ENCODE peak calls at places on chromosomes 16 and 17, in nine cellular contexts. K is A549, B is GM10248, Q is CD14-positive monocyte, T is astrocyte of the spinal cord, U is ascending aorta, R is B cell, J is left lung, M is endothelial cell. O is an unnamed sample.

GRCh38 chr16:22353188-22353919 is 21.1 kb downstream of the CDR2 start:
- DNase-seq in K (peak), T (peak), R (no peak), M (no peak), J (no peak), U (no peak), Q (peak), B (peak), O (peak)

GRCh38 chr17:60804831-60805230 is 127.2 kb downstream of the BCAS3 start:
- DNase-seq in B (no peak), M (no peak), U (no peak), J (no peak), Q (no peak), K (no peak), R (no peak), T (no peak), O (no peak)

GRCh38 chr16:80122155-80122554 is 418.6 kb upstream of the DYNLRB2 start:
- DNase-seq in M (no peak), R (no peak), Q (no peak), K (no peak), T (no peak), B (no peak), U (no peak), J (peak), O (no peak)

GRCh38 chr17:68288804-68289203 is 2.1 kb downstream of the SLC16A6 start:
- DNase-seq in T (no peak), K (peak), M (no peak), B (peak), Q (peak), J (peak), U (peak), R (peak), O (peak)

GRCh38 chr17:28405632-28406477 is at the start of gene SLC46A1:
- DNase-seq in T (peak), J (peak), R (peak), Q (no peak), K (peak), B (peak), U (peak), M (peak), O (peak)

GRCh38 chr17:2418572-2418971 is 17.7 kb upstream of the MNT start:
- DNase-seq in J (no peak), M (no peak), U (no peak), T (no peak), B (no peak), R (no peak), K (no peak), Q (no peak), O (no peak)

GRCh38 chr17:40068917-40069750 is 6.4 kb downstream of the THRA start:
- DNase-seq in K (peak), M (no peak), R (peak), B (peak), T (peak), U (peak), J (peak), Q (peak), O (peak)

GRCh38 chr16:89721644-89722391 is 481 bp downstream of the ZNF276 start:
- DNase-seq in Q (no peak), K (peak), T (peak), J (peak), R (peak), U (peak), B (peak), M (peak), O (peak)

GRCh38 chr16:89448656-89449055 is 41.7 kb downstream of the ANKRD11 start:
- DNase-seq in K (no peak), J (peak), M (no peak), T (no peak), Q (no peak), B (no peak), R (no peak), U (no peak), O (no peak)

GRCh38 chr16:22232277-22233049 is 26.4 kb downstream of the EEF2K start:
- DNase-seq in T (peak), U (no peak), Q (no peak), J (peak), B (no peak), K (peak), M (no peak), R (no peak), O (peak)

GRCh38 chr16:56931253-56931768 is 631 bp upstream of the HERPUD1 start:
- DNase-seq in B (peak), T (no peak), J (peak), K (no peak), Q (no peak), R (peak), U (peak), M (no peak), O (peak)

GRCh38 chr17:29726721-29727252 is 104.1 kb upstream of the CORO6 start:
- DNase-seq in K (peak), B (peak), Q (no peak), R (no peak), U (no peak), J (no peak), M (peak), T (peak), O (peak)

GRCh38 chr16:87209808-87210512 is 107.2 kb downstream of the C16orf95 start:
- DNase-seq in B (no peak), Q (no peak), J (no peak), M (no peak), U (no peak), K (no peak), T (no peak), R (no peak), O (no peak)

GRCh38 chr17:42472709-42473521 is 14.2 kb downstream of the ATP6V0A1 start:
- DNase-seq in J (no peak), Q (no peak), U (no peak), B (no peak), K (peak), M (no peak), T (peak), R (no peak), O (no peak)

GRCh38 chr16:88468289-88469129 is 15.4 kb downstream of the ZFPM1 start:
- DNase-seq in B (no peak), Q (no peak), T (no peak), J (no peak), U (no peak), R (no peak), M (peak), K (peak), O (peak)

GRCh38 chr17:56699186-56699895 is 105.8 kb downstream of the NOG start:
- DNase-seq in T (peak), K (peak), M (peak), R (no peak), B (no peak), J (peak), U (peak), Q (no peak), O (no peak)

GRCh38 chr17:82772026-82772425 is 20.2 kb downstream of the TBCD start:
- DNase-seq in J (no peak), B (no peak), K (peak), U (no peak), Q (no peak), T (peak), M (no peak), R (no peak), O (no peak)

GRCh38 chr16:15041260-15042011 is 14.4 kb downstream of the NTAN1 start:
- DNase-seq in T (peak), R (no peak), K (no peak), Q (no peak), M (no peak), U (peak), B (no peak), J (peak), O (no peak)

GRCh38 chr17:1201132-1201702 is 21.4 kb upstream of the ABR start:
- DNase-seq in K (no peak), U (no peak), T (no peak), R (no peak), Q (no peak), J (no peak), M (no peak), B (no peak), O (peak)

GRCh38 chr16:87836844-87837581 is 32.3 kb downstream of the SLC7A5 start:
- DNase-seq in B (no peak), J (no peak), R (no peak), K (no peak), U (no peak), T (no peak), Q (no peak), M (no peak), O (no peak)

GRCh38 chr17:18850679-18851078 is 7.3 kb upstream of the PRPSAP2 start:
- DNase-seq in Q (no peak), U (no peak), R (no peak), T (no peak), B (no peak), M (no peak), J (no peak), K (no peak), O (no peak)

GRCh38 chr17:9928601-9929341 is 23.7 kb upstream of the RCVRN start:
- DNase-seq in T (peak), R (no peak), M (peak), U (no peak), J (no peak), K (peak), B (no peak), Q (no peak), O (peak)

GRCh38 chr17:74532115-74532514 is 840 bp upstream of the CD300LB start:
- DNase-seq in T (no peak), U (peak), K (no peak), B (peak), Q (peak), J (peak), M (no peak), R (no peak), O (peak)

GRCh38 chr16:11256657-11257130 is 690 bp upstream of the SOCS1 start:
- DNase-seq in U (peak), Q (no peak), K (peak), B (no peak), M (peak), R (no peak), J (peak), T (peak), O (no peak)

GRCh38 chr16:47853635-47854034 is 302.2 kb downstream of the ABCC12 start:
- DNase-seq in Q (no peak), R (no peak), T (no peak), K (no peak), B (no peak), M (no peak), J (no peak), U (no peak), O (no peak)

GRCh38 chr16:886802-887731 is 83.7 kb downstream of the LMF1 start:
- DNase-seq in R (no peak), T (no peak), J (no peak), K (no peak), M (peak), Q (peak), B (no peak), U (no peak), O (no peak)

GRCh38 chr16:80804451-80805383 is at the start of gene CDYL2:
- DNase-seq in Q (no peak), B (peak), R (no peak), T (no peak), K (no peak), J (peak), U (no peak), M (no peak), O (peak)

GRCh38 chr16:59088401-59088800 is 354.3 kb upstream of the GOT2 start:
- DNase-seq in R (no peak), T (no peak), B (no peak), K (no peak), M (no peak), U (no peak), J (no peak), Q (no peak), O (no peak)

GRCh38 chr17:41456206-41456605 is 11.0 kb downstream of the KRT32 start:
- DNase-seq in R (no peak), J (no peak), U (no peak), Q (no peak), B (no peak), K (peak), T (no peak), M (no peak), O (no peak)

GRCh38 chr17:43411820-43412529 is 13.2 kb downstream of the ARL4D start:
- DNase-seq in R (no peak), J (no peak), T (no peak), M (no peak), K (no peak), U (no peak), B (no peak), Q (no peak), O (no peak)

GRCh38 chr17:57808882-57809281 is 41.0 kb downstream of the MRPS23 start:
- DNase-seq in Q (no peak), R (no peak), T (no peak), J (no peak), U (no peak), K (no peak), B (no peak), M (no peak), O (no peak)

GRCh38 chr16:62478903-62479458 is 442.7 kb upstream of the CDH8 start:
- DNase-seq in B (no peak), T (no peak), Q (no peak), K (no peak), U (no peak), M (no peak), R (no peak), J (no peak), O (peak)

GRCh38 chr17:63880706-63881105 is 1.0 kb downstream of the GH2 start:
- DNase-seq in U (no peak), R (no peak), T (no peak), Q (no peak), K (no peak), J (no peak), M (no peak), B (no peak), O (no peak)

GRCh38 chr16:546909-547770 is 13.1 kb upstream of the PRR35 start:
- DNase-seq in M (peak), R (peak), T (no peak), Q (no peak), B (no peak), J (peak), U (no peak), K (peak), O (no peak)

GRCh38 chr17:10757067-10757466 is 27.2 kb upstream of the TMEM220 start:
- DNase-seq in T (no peak), B (no peak), K (peak), M (no peak), R (no peak), U (no peak), Q (no peak), J (no peak), O (no peak)

GRCh38 chr16:23960081-23960499 is 124.3 kb downstream of the PRKCB start:
- DNase-seq in T (no peak), Q (no peak), J (no peak), R (no peak), M (no peak), B (no peak), U (no peak), K (no peak), O (no peak)

GRCh38 chr17:48513097-48513496 is 17.7 kb downstream of the HOXB1 start:
- DNase-seq in J (no peak), B (peak), R (no peak), T (no peak), M (no peak), U (no peak), K (no peak), Q (no peak), O (peak)

GRCh38 chr17:1143573-1143972 is 36.2 kb downstream of the ABR start:
- DNase-seq in R (no peak), B (no peak), J (no peak), K (no peak), U (no peak), T (peak), Q (no peak), M (no peak), O (no peak)

GRCh38 chr17:29102046-29102445 is 59.1 kb downstream of the PIPOX start:
- DNase-seq in R (no peak), B (no peak), J (no peak), K (no peak), U (no peak), T (no peak), M (no peak), Q (no peak), O (no peak)

GRCh38 chr17:45096141-45096540 is 35.0 kb downstream of the NMT1 start:
- DNase-seq in J (no peak), Q (no peak), T (peak), U (no peak), K (peak), R (no peak), M (no peak), B (no peak), O (peak)
- TF ChIP-seq CTCF in J (peak), Q (peak), T (peak), U (peak), K (peak), R (peak), M (peak), B (peak), O (peak)

DNA sequence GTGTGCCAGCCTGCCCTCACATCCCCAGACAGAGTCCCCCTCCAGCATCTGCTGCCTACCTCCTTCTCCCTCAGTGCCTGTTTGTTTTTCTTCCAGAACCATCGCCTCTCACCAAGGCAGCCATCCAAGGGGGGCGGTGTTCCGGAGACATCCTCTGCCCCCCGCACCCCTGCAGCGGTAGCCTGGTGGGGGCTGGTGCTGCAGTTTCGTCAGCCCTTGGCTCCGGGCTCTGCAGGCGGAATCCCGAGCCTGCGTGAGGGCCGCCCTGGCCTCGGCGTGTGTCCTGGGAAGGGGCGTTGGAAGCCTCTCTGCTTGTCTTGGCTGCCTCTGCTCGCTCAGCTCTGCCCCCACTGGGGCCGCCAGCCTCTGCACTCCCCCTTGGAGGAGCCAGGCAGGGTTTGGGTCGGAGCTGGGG is 126.0 kb upstream of the CIBAR2 start:
- DNase-seq in R (no peak), M (peak), J (peak), B (no peak), Q (no peak), T (peak), K (no peak), U (peak), O (no peak)
- TF ChIP-seq CTCF in R (no peak), M (no peak), J (no peak), B (no peak), Q (no peak), T (peak), K (no peak), U (peak), O (no peak)

GRCh38 chr17:77036841-77037381 is 103.9 kb upstream of the SEC14L1 start:
- DNase-seq in B (peak), M (no peak), R (no peak), T (peak), Q (no peak), U (no peak), J (no peak), K (no peak), O (peak)
- TF ChIP-seq CTCF in B (no peak), M (no peak), R (no peak), T (no peak), Q (no peak), U (no peak), J (no peak), K (no peak), O (no peak)

GRCh38 chr17:8421571-8421970 is 14.1 kb upstream of the NDEL1 start:
- DNase-seq in J (no peak), T (no peak), Q (no peak), B (no peak), M (no peak), R (no peak), K (peak), U (peak), O (no peak)

GRCh38 chr17:8420041-8420934 is 15.4 kb upstream of the NDEL1 start:
- DNase-seq in R (no peak), Q (peak), T (peak), B (no peak), M (no peak), K (peak), U (peak), J (peak), O (no peak)

GRCh38 chr17:8426802-8427201 is 8.9 kb upstream of the NDEL1 start:
- DNase-seq in K (no peak), U (no peak), Q (no peak), T (no peak), J (no peak), M (no peak), R (no peak), B (no peak), O (no peak)

GRCh38 chr17:8430966-8431365 is 4.7 kb upstream of the NDEL1 start:
- DNase-seq in U (peak), J (no peak), B (no peak), M (no peak), T (peak), R (no peak), K (no peak), Q (no peak), O (no peak)

GRCh38 chr17:8426094-8426720 is 9.5 kb upstream of the NDEL1 start:
- DNase-seq in U (no peak), K (no peak), Q (no peak), M (no peak), R (no peak), J (no peak), T (no peak), B (no peak), O (no peak)
- TF ChIP-seq CTCF in U (no peak), K (no peak), Q (no peak), M (no peak), R (no peak), J (no peak), T (no peak), B (no peak), O (no peak)

GRCh38 chr16:71489122-71489521 is at the start of gene ZNF19:
- DNase-seq in T (no peak), R (no peak), M (no peak), K (no peak), U (no peak), Q (no peak), J (no peak), B (no peak), O (no peak)

GRCh38 chr16:71482569-71482968 is 6.6 kb downstream of the ZNF19 start:
- DNase-seq in J (no peak), B (no peak), K (no peak), Q (no peak), R (no peak), U (no peak), M (no peak), T (no peak), O (no peak)

GRCh38 chr16:71479420-71479819 is 9.7 kb downstream of the ZNF19 start:
- DNase-seq in U (no peak), Q (no peak), J (no peak), T (peak), K (peak), R (no peak), M (peak), B (no peak), O (peak)

DNA sequence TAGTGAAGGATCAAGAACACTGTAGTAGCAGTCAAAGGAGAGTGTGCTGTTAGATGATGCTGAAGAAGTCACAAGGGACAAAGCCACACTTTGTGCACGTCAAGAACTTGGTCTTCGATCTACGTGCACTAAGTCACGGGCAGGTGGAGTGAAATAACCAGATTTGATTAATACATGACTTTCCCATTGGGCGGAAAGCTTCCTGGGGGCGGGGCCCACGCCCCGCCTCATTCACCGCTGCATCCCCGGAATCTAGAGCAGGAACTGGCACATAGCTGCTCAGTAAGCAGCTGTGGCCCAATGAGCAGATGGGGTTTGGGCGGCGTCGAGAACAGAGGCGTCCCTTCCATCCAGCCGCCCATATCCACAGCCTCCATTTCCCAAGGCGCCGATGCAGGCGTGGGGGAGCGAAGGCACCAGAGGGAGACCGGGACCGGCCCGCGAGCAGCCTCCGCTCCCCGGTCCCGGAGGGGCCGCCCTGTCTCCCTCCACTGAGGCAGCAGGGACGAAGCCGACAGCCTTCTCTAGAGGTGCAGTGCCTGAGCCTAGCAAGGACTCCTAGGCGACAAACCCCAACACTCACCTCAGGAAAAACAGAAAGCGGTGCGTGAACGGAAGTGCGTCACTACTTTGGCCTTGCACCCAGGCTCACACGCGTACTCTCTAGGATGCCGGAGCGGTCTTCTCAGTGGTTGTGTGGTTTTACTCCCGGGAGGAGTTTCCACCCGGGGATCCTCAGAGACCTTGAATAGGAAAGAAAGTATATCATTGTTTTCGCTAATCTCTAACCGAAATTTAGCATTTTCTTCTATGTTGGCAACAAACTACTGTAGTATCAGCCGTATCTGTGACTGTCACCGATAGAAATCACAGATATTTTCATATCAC is 4.9 kb downstream of the ZNF19 start:
- DNase-seq in T (peak), B (peak), M (peak), R (peak), K (peak), J (peak), Q (peak), U (peak), O (peak)
- TF ChIP-seq CTCF in T (no peak), B (no peak), M (no peak), R (no peak), K (no peak), J (no peak), Q (no peak), U (no peak), O (no peak)

O was measured in GM12865.